ENCODE peak calls at places on chromosome 2, in four cellular contexts. M is IMR-90, N is thyroid gland, I is small intestine. P is an unnamed sample.

GRCh38 chr2:55175254-55176093 is 56.6 kb downstream of the CLHC1 start:
- DNase-seq in M (peak; percentile 87), N (no peak), I (peak; percentile 57), P (peak; percentile 80)

GRCh38 chr2:95014126-95014708 is 11.3 kb upstream of the MAL start:
- DNase-seq in N (no peak), M (no peak), I (no peak), P (no peak)

GRCh38 chr2:119438128-119438656 is 6.5 kb downstream of the TMEM37 start:
- DNase-seq in I (no peak), M (no peak), N (no peak), P (no peak)

GRCh38 chr2:135819211-135819610 is 17.8 kb downstream of the LCT start:
- DNase-seq in M (peak; percentile 50), N (no peak), I (no peak), P (peak; percentile 17)

GRCh38 chr2:172096661-172097547 is 5.8 kb downstream of the DLX2 start:
- DNase-seq in I (no peak), M (peak; percentile 39), N (no peak), P (peak; percentile 87)

GRCh38 chr2:38129987-38130386 is 54.0 kb upstream of the CYP1B1 start:
- DNase-seq in I (no peak), M (peak; percentile 50), N (no peak), P (no peak)

GRCh38 chr2:17539993-17540812 is at the start of gene VSNL1:
- DNase-seq in N (peak; percentile 87), M (peak; percentile 68), I (no peak), P (peak; percentile 92)

GRCh38 chr2:230960026-230960425 is 35.0 kb upstream of the GPR55 start:
- DNase-seq in M (no peak), N (no peak), I (no peak), P (no peak)

GRCh38 chr2:69250981-69251380 is 136.0 kb downstream of the GFPT1 start:
- DNase-seq in N (no peak), I (no peak), M (no peak), P (no peak)

GRCh38 chr2:144451443-144451842 is 68.5 kb downstream of the ZEB2 start:
- DNase-seq in N (no peak), M (no peak), I (no peak), P (no peak)

GRCh38 chr2:144452169-144453038 is 67.5 kb downstream of the ZEB2 start:
- DNase-seq in I (no peak), N (no peak), M (peak; percentile 49), P (peak; percentile 72)

GRCh38 chr2:144453486-144454158 is 66.3 kb downstream of the ZEB2 start:
- DNase-seq in N (no peak), I (no peak), M (peak; percentile 50), P (no peak)

GRCh38 chr2:144454466-144455287 is 65.2 kb downstream of the ZEB2 start:
- DNase-seq in M (peak; percentile 29), I (no peak), N (no peak), P (peak; percentile 50)

GRCh38 chr2:144453039-144453336 is 66.9 kb downstream of the ZEB2 start:
- DNase-seq in N (no peak), M (peak; percentile 76), I (no peak), P (peak; percentile 63)
- H3K4me3 ChIP-seq in N (no peak overlapping the region), M (no peak overlapping the region), I (no peak overlapping the region), P (peak overlapping the region; percentile 32)

GRCh38 chr2:104856973-104857261 is 3.0 kb downstream of the POU3F3 start:
- DNase-seq in I (no peak), N (no peak), M (no peak), P (no peak)
- H3K4me3 ChIP-seq in I (no peak overlapping the region), N (no peak overlapping the region), M (no peak overlapping the region), P (no peak overlapping the region)

DNA sequence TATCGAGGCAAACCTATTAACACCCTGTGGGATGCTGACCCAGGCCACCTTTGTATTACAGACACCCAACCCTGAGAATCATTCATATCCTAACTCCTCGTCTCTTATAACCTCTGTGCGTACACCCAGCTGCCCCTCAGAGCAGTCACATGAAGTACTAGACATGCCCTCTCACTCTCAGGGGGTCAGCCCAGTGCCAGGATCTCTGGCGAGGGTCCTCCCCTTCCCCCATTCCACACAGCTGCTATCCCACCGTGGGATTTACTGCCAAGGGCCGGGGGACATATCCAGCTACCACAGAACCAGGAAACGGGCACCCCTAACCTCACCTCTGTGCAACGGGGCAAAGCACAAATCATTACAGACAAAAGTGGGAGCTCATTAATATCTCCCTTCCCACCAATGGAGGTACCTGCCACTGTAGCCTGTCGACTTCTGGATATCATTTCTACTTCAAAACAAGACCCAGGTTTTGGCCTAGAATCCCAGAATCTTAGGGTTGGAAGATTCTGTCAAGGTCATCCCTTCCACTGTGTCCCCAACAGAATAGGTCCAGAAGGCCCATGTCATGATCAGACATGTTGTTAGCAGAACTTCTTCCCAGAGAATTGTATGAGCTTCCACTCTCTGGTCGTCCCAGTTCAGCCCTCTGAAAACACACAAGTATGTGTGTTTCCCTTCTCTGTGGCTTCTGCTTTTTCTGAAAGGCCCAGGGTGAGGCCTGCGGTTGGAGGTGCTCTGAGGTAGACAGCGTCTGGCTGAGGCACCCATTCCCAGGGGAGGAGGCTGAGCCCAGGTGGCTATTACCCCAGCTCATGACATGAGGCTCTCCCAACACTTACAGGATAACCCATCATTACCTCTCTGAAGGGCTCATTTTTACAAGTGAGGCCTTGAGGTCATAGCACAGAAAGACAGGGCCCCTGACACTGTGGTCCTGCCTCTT is 1.7 kb downstream of the TMBIM1 start:
- DNase-seq in N (no peak), M (no peak), I (peak; percentile 44), P (no peak)
- H3K4me3 ChIP-seq in N (no peak overlapping the region), M (peak overlapping the region; percentile 86), I (peak overlapping the region; percentile 12), P (peak overlapping the region; percentile 95)

GRCh38 chr2:30334738-30335426 is 103.5 kb downstream of the LBH start:
- DNase-seq in N (peak; percentile 28), M (no peak), I (no peak), P (no peak)

GRCh38 chr2:30339071-30339470 is 107.7 kb downstream of the LBH start:
- DNase-seq in N (no peak), M (no peak), I (no peak), P (no peak)

GRCh38 chr2:30336978-30337841 is 105.9 kb downstream of the LBH start:
- DNase-seq in M (peak; percentile 36), N (no peak), I (peak; percentile 53), P (no peak)

GRCh38 chr2:30338475-30338874 is 107.1 kb downstream of the LBH start:
- DNase-seq in N (no peak), I (no peak), M (no peak), P (no peak)

DNA sequence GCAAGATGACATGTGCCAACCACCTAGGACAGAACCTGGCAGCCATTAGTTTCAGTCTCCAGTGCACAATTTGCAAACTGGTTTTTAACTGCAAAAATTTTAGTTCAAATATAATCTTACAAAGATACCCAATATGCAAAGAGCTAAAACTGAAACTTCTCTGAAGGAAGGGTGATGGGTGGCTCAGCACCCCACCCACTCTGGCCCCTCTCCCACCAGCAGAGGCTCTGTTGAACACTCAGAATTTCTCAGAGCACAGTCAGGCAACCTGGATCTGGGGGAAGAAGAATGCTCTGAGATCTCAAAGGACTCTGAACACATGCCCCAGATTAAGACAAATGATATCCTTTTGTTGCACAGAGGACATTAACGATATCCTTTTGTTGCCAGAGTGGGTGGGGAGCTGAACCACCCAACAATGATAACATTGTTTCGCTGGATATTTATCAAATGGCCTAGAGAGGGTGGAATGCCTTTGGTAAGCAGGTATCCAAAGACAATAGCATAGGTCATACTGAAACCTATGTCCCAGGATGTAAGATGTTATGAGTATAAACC is 104.7 kb downstream of the LBH start:
- DNase-seq in I (no peak), M (no peak), N (no peak), P (no peak)
- H3K4me3 ChIP-seq in I (no peak overlapping the region), M (no peak overlapping the region), N (no peak overlapping the region), P (no peak overlapping the region)

GRCh38 chr2:19351914-19352697 is 6.3 kb downstream of the OSR1 start:
- DNase-seq in M (no peak), I (no peak), N (no peak), P (no peak)

GRCh38 chr2:19353721-19354050 is 4.7 kb downstream of the OSR1 start:
- DNase-seq in I (no peak), M (no peak), N (no peak), P (no peak)

GRCh38 chr2:19351499-19351898 is 6.9 kb downstream of the OSR1 start:
- DNase-seq in N (no peak), M (no peak), I (no peak), P (no peak)

GRCh38 chr2:19354417-19355022 is 3.9 kb downstream of the OSR1 start:
- DNase-seq in I (no peak), M (peak; percentile 27), N (no peak), P (peak; percentile 39)

DNA sequence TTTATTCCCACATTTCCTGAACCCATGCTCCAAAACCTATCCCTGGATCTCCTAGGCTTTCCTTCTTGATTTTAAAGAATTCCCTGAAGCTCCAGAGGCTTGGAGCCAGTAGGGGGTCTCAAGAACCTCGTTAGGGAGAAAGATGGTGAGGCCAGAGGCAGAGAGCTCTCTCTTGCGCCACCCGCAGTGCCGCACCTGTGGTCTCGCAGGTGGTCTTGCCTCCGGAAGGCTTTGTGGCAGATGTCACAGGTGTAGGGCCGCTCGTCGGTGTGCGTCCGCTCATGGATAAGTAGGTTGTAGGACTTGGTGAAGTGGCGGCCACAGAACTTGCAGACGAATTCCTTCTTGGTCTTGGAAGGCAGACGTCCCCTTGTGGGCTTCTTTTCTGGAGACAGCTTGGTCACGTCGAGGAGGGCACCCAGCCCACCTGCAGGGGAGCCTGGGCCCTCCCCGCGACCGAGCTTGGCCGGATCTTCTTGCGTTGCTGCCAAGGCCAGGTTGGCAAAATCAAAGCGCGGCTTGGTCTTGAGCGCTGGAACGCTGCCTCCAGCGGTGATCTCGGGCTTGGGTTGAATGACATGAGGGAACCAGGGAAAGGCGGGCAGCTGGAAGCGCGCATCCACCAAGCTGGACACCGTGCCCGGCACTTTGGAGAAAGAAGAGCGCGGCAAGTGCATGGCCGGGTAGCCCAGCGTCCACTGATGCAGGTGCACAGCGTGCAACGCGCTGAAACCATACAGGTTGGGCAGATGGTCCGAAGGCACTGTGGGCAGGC is 5.3 kb downstream of the OSR1 start:
- DNase-seq in M (no peak), I (no peak), N (peak; percentile 42), P (no peak)
- H3K4me3 ChIP-seq in M (no peak overlapping the region), I (no peak overlapping the region), N (no peak overlapping the region), P (no peak overlapping the region)

DNA sequence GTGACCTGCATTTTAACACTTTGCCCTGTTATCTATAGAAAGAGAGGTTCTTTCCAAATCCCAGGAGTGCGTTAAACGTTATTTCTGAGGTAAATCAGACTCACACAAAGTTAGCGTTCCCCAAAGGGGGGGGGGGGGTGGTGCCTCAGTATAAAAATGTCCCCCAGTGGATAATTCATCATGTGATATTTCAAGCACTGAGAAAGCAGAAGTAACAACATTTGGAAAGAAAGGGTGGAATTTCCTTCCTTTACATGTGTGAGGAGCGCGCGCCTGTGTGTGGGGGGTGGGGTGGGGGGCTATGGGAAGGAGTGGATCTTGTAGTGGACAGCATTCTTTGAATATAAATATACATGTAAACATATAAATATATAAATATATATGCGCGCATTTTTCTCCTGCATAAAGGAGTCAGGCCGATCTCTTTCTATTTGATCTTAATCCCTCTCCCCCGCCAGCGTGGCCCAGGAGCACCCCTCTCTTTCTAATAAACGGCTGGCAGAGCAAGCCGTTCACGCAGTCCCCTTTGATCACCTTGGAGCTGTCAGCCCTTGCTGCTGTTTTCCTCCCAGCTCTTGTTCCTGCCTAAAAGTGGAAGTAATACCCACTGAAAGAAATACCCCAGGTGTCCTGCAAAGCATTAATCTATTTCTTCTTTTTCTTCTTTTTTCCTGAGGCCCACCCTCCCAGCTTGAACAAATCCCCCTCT is 631.0 kb downstream of the NYAP2 start:
- DNase-seq in M (no peak), I (no peak), N (peak; percentile 35), P (no peak)
- H3K4me3 ChIP-seq in M (peak overlapping the region; percentile 52), I (no peak overlapping the region), N (peak overlapping the region; percentile 34), P (peak overlapping the region; percentile 64)